ENCODE peak calls at places on chromosomes 6 and 20, in eight cellular contexts. W is stimulated activated CD4-positive, alpha-beta T cell treated with anti-CD3 and anti-CD28 coated beads, Interleukin-15, amount 100 ng/mL, for 1 hour; K is NCI-H345; V is effector CD4-positive, alpha-beta T cell; F is Caki2; U is A549; C is naive thymus-derived CD4-positive, alpha-beta T cell; E is activated naive CD4-positive, alpha-beta T cell treated with anti-CD3 and anti-CD28 coated beads, Interleukin-2, amount 50 U/mL, for 72 hours. S is an unnamed sample.

GRCh38 chr6:44253307-44254101 is 3.8 kb downstream of the SLC35B2 start:
- DNase-seq in W (no peak), K (peak; percentile 50), V (peak; percentile 63), F (peak; percentile 43), U (no peak), C (no peak), E (no peak), S (no peak)

GRCh38 chr6:22613695-22614094 is 44.3 kb downstream of the HDGFL1 start:
- DNase-seq in W (no peak), K (no peak), V (no peak), F (peak; percentile 31), U (no peak), C (no peak), E (no peak), S (no peak)

GRCh38 chr20:40953856-40954255 is 74.8 kb upstream of the TOP1 start:
- DNase-seq in W (no peak), K (no peak), V (no peak), F (no peak), U (no peak), C (no peak), E (no peak), S (no peak)

GRCh38 chr6:145887969-145888368 is 73.4 kb upstream of the FBXO30 start:
- DNase-seq in W (peak; percentile 5), K (no peak), V (no peak), F (no peak), U (no peak), C (no peak), E (no peak), S (no peak)

GRCh38 chr6:169156108-169156821 is 97.4 kb downstream of the THBS2 start:
- DNase-seq in W (no peak), K (no peak), V (no peak), F (no peak), U (no peak), C (no peak), E (peak; percentile 11), S (no peak)

GRCh38 chr20:20664795-20665194 is 47.6 kb downstream of the RALGAPA2 start:
- DNase-seq in W (no peak), K (peak; percentile 55), V (no peak), F (peak; percentile 28), U (peak; percentile 8), C (no peak), E (no peak), S (peak; percentile 39)

GRCh38 chr6:79280756-79281155 is 46.3 kb upstream of the HMGN3 start:
- DNase-seq in W (no peak), K (no peak), V (no peak), F (peak; percentile 53), U (no peak), C (no peak), E (no peak), S (no peak)

GRCh38 chr6:11930240-11930639 is 81.9 kb upstream of the HIVEP1 start:
- DNase-seq in W (no peak), K (no peak), V (no peak), F (no peak), U (no peak), C (no peak), E (no peak), S (no peak)

GRCh38 chr6:150452642-150453243 is 83.9 kb downstream of the IYD start:
- DNase-seq in W (no peak), K (no peak), V (no peak), F (no peak), U (no peak), C (no peak), E (no peak), S (no peak)

GRCh38 chr6:56745971-56746370 is 103.3 kb upstream of the DST start:
- DNase-seq in W (no peak), K (no peak), V (no peak), F (no peak), U (no peak), C (no peak), E (no peak), S (no peak)

GRCh38 chr6:69867075-69867911 is 937 bp downstream of the COL19A1 start:
- DNase-seq in W (peak; percentile 50), K (peak; percentile 49), V (peak; percentile 45), F (peak; percentile 51), U (peak; percentile 0), C (peak; percentile 45), E (peak; percentile 65), S (peak; percentile 65)

GRCh38 chr6:41232667-41233066 is 4.5 kb downstream of the TREML4 start:
- DNase-seq in W (no peak), K (no peak), V (no peak), F (no peak), U (no peak), C (no peak), E (no peak), S (no peak)

S was measured in HEK293T.